ENCODE peak calls at places on chromosome 19, in four cellular contexts. H, N, B and X are unnamed samples. For H3K9me3 and H3K4me1, the result is how much of the 10 kb centered on the place peaks cover.

GRCh38 chr19:38247734-38248268 is 8.4 kb downstream of the PPP1R14A start:
- DNase-seq in N (no peak), H (no peak), B (no peak), X (no peak)

GRCh38 chr19:21321996-21322395 is 7.2 kb downstream of the ZNF708 start:
- DNase-seq in H (no peak), N (no peak), B (no peak), X (no peak)

GRCh38 chr19:55486043-55486970 is 1.3 kb downstream of the NAT14 start:
- DNase-seq in N (no peak), B (no peak), H (peak), X (no peak)

GRCh38 chr19:14432817-14433453 is at the start of gene PKN1:
- DNase-seq in B (no peak), H (peak), N (peak), X (peak)

GRCh38 chr19:45500918-45501729 is 2.9 kb downstream of the PPM1N start:
- DNase-seq in H (no peak), N (no peak), B (no peak), X (no peak)

GRCh38 chr19:43425567-43426392 is 11.1 kb downstream of the TEX101 start:
- DNase-seq in H (no peak), B (no peak), N (no peak), X (no peak)

GRCh38 chr19:1862424-1863307 is 713 bp downstream of the KLF16 start:
- DNase-seq in H (no peak), B (no peak), N (peak), X (no peak)

GRCh38 chr19:48728882-48729645 is 9.5 kb upstream of the MAMSTR start:
- DNase-seq in N (no peak), H (no peak), B (no peak), X (no peak)

GRCh38 chr19:13920940-13921744 is 15.1 kb downstream of the CC2D1A start:
- DNase-seq in H (no peak), B (no peak), N (no peak), X (no peak)

GRCh38 chr19:14063100-14063499 is 1.2 kb upstream of the PALM3 start:
- DNase-seq in H (no peak), B (no peak), N (no peak), X (no peak)

GRCh38 chr19:51002542-51003311 is 1.3 kb upstream of the KLK8 start:
- DNase-seq in H (no peak), B (no peak), N (no peak), X (no peak)

GRCh38 chr19:27986299-27986698 is 1226.7 kb downstream of the UQCRFS1 start:
- DNase-seq in H (no peak), N (no peak), B (no peak), X (no peak)
- H3K9me3 ChIP-seq in H (under half), N (under half), B (under half), X (under half)

DNA sequence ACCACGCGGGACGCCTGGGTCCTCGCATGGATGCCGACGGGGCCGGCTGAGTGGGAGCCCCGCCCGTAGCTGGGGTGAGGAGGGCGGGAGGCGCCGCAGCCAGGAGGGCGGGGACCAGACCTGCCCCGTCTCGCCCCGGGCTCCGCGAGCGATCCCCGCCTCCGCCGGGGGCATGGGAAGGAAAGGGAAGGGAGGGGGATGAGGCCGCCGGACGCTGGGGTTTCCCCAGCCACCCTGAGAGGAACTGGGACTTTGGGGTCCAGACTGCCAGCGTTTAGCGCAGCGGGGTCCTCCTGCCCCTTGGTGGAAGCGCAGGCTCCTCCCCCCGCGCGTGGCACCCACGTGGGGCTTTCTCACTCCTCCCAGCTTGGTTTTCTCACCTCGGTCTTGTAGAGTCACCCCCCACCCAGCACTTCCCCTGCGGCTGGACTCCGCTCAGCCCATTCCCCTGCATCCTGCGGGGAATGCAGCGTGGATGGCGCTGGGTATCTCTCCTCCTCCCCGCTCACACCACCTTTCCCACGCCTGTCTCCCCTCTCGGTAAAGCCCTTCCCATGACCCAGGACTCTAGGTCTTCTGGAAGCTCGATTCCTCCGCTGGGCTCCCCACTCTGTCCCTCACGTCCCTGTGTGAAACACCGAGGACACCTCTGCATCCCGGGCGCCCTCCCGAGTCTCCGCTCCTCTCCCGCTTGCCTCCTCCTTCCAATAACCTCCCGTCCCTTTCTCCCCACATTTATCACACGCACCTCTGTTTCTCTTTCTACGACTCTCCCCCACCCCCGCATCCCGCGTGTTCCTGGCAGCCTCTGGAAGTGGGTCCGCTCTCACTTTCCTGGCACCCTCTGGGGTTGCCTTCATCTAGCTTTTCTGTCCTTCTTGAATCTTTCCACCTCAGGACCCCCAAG is 2.1 kb downstream of the TGFB1 start:
- DNase-seq in H (peak), B (peak), N (peak), X (peak)
- H3K4me1 ChIP-seq in H (under half), B (under half), N (half or more), X (half or more)

GRCh38 chr19:28350673-28351072 is 862.3 kb downstream of the UQCRFS1 start:
- DNase-seq in B (no peak), N (no peak), H (no peak), X (no peak)
- H3K9me3 ChIP-seq in B (under half), N (under half), H (under half), X (under half)

GRCh38 chr19:28956421-28956820 is 256.5 kb downstream of the UQCRFS1 start:
- DNase-seq in B (no peak), N (no peak), H (no peak), X (no peak)
- H3K4me1 ChIP-seq in B (under half), N (under half), H (under half), X (under half)

DNA sequence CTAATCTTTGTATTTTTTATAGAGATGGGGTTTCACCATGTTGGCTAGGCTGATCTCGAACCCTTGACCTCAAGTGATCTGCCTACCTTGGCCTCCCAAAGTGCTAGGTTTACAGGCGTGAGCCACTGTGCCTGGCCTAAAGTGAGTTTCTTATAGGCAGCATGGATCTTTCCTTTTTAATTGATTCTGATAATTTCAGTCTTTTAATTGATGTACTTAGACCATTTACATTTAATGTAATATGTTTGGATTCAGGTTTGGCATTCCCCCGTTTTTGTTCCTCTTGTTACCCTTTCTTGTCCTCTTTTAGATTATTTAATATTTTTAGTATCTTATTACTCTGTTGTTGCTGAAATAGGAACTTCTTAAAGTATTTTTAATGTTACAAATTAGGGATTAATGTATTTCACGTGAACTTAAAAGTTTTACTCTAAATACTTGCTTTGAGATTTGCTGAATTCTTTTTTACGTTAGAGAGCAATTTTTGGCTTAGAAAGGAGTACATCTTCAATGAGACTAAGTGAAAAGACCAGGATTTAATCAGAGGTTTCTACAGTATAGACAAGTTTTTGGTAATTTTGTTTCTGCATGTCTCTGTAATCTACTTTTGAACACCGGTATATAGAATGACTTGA is 50.3 kb downstream of the URI1 start:
- DNase-seq in N (no peak), B (no peak), H (no peak), X (no peak)
- H3K9me3 ChIP-seq in N (under half), B (under half), H (under half), X (under half)

DNA sequence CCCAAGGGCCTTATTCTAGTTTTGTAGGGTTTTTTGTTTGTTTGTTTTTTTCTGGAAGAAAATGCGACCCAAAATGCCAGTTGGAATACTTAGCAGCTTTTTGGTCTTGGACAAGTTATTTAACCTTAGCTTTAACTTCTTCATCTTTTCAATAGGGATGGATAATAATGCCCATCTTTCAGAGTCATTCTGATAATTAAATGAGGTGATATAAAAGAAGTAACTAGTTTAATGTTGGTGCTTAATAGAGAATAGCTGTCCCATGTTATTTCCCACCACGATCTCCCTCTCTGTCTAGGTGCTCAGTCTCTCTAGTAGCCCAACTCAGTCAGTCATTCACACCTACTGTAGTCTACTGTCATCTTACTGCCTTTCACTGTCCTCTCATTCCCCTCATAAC is 8.0 kb downstream of the LSM14A start:
- DNase-seq in B (no peak), N (no peak), H (no peak), X (no peak)
- H3K4me1 ChIP-seq in B (under half), N (half or more), H (half or more), X (half or more)

GRCh38 chr19:22426901-22427300 is 4.8 kb upstream of the ZNF98 start:
- DNase-seq in B (no peak), H (no peak), N (no peak), X (no peak)
- H3K9me3 ChIP-seq in B (half or more), H (under half), N (under half), X (under half)

GRCh38 chr19:10419200-10419645 is 1.1 kb upstream of the PDE4A start:
- DNase-seq in H (peak), N (no peak), B (no peak), X (no peak)
- H3K4me1 ChIP-seq in H (under half), N (half or more), B (under half), X (half or more)

DNA sequence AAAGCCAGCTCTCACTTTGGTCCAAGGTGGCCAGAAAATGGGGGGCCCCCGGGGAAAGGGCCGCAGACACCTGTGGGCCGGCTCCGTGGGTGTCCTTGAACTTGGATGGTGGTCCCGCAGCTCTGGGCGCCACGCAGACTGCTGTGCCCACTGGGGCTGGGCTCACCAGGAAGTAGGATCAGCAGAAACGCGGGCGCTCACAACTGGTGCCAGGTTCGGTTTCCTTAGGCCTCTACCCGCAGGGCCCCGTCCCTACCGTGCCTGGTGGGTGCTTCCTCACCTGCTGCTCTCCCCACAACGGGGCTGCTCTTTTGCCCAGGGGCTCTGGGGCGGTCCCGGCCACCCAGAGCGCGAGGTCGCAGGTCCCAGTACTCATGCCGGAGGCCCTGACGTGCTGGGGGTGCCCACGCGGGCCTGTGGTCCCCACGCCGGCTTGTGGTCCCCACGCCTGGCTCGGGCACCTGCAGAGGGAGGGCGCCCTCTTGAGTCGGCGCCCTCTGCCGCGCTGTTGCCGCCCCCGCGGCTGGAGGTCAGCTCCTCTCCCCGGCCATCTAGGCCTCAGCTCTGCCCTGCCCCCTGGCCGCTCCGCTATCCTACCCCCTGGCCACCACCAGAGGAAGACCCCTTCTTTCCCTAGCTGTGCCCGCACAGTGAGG is 1303.6 kb downstream of the UQCRFS1 start:
- DNase-seq in H (no peak), B (no peak), N (no peak), X (no peak)
- H3K9me3 ChIP-seq in H (under half), B (under half), N (under half), X (under half)